ENCODE peak calls at places on chromosomes 6 and 20, in six cellular contexts. C, M, H, S, Z and F are unnamed samples.

GRCh38 chr20:44324343-44324742 is 12.5 kb upstream of the R3HDML start:
- DNase-seq in M (peak), C (no peak), Z (no peak), H (no peak), S (no peak), F (no peak)

GRCh38 chr6:15515660-15516375 is 147.0 kb downstream of the DTNBP1 start:
- DNase-seq in Z (no peak), S (no peak), H (no peak), M (no peak), C (no peak), F (no peak)

GRCh38 chr6:143902827-143903226 is 38.6 kb downstream of the ZC2HC1B start:
- DNase-seq in S (no peak), Z (no peak), M (no peak), H (no peak), C (no peak), F (no peak)

GRCh38 chr6:42428326-42429041 is 23.2 kb downstream of the TRERF1 start:
- DNase-seq in C (no peak), H (peak), M (no peak), Z (no peak), S (no peak), F (peak)

GRCh38 chr6:32081168-32081624 is 27.9 kb downstream of the TNXB start:
- DNase-seq in C (no peak), S (no peak), Z (peak), M (no peak), H (peak), F (peak)

GRCh38 chr20:18372296-18372695 is 84.0 kb downstream of the ZNF133 start:
- DNase-seq in C (no peak), H (no peak), S (no peak), Z (no peak), M (no peak), F (no peak)

GRCh38 chr6:46016063-46016608 is 476 bp upstream of the CLIC5 start:
- DNase-seq in Z (no peak), C (no peak), H (peak), S (no peak), M (no peak), F (no peak)

GRCh38 chr6:54173084-54173483 is 61.8 kb downstream of the MLIP start:
- DNase-seq in Z (no peak), M (no peak), S (no peak), H (no peak), C (no peak), F (no peak)

GRCh38 chr20:41339957-41340326 is 679 bp upstream of the LPIN3 start:
- DNase-seq in Z (peak), S (no peak), H (peak), M (peak), C (peak), F (peak)

GRCh38 chr6:150269857-150270223 is 99.0 kb upstream of the IYD start:
- DNase-seq in H (no peak), S (no peak), C (peak), M (peak), Z (peak), F (peak)

GRCh38 chr6:150266963-150267685 is 101.7 kb upstream of the IYD start:
- DNase-seq in S (no peak), H (no peak), M (no peak), C (no peak), Z (no peak), F (no peak)

GRCh38 chr6:150269130-150269856 is 99.5 kb upstream of the IYD start:
- DNase-seq in Z (no peak), H (no peak), C (no peak), S (no peak), M (no peak), F (no peak)

GRCh38 chr6:150266309-150266708 is 102.5 kb upstream of the IYD start:
- DNase-seq in Z (no peak), S (no peak), C (no peak), H (no peak), M (no peak), F (no peak)

DNA sequence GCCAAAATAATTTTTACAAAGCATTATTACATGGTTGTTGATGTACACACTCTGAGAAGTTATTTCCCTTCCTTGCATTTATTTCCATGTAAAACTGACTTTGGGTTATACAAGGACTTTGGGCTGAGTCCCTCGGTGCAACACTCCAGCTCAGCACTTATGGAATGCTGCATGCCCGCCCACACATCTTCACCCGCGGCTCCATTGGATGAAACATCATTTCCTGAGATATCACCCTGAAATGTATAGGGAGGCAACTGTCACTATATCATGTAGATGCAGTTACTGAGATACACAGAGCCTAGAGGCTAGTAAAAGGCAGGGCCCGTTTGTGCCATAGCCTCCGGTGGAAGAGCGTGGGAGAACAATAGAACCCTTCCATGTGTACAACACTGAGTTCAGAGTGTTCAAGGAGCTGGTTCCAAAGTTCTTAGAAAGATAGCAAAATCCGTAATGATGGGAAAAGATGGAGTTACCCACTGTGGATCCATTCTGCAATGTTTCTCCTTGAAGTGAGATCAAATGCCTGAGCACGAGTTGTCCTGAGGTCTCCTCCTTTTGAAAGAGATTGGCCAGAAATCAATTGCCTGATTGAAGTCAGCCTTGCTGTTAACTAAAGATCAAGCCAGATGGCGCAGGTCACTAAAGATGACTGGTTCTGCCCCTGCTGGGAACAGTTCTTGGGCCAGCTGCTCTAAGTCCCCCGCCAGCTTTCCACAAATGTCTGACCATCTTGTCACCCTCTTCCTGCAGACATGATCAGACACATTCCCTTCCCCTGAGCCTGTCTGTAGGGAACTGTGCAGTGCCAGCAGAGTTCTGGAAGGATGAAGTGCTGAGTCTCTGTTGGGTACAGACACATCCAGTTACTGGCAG is 100.9 kb upstream of the IYD start:
- DNase-seq in H (no peak), Z (peak), S (no peak), C (no peak), M (no peak), F (peak)
- TF ChIP-seq RFX5 in H (no peak), Z (no peak), S (no peak), C (no peak), M (no peak), F (peak)

DNA sequence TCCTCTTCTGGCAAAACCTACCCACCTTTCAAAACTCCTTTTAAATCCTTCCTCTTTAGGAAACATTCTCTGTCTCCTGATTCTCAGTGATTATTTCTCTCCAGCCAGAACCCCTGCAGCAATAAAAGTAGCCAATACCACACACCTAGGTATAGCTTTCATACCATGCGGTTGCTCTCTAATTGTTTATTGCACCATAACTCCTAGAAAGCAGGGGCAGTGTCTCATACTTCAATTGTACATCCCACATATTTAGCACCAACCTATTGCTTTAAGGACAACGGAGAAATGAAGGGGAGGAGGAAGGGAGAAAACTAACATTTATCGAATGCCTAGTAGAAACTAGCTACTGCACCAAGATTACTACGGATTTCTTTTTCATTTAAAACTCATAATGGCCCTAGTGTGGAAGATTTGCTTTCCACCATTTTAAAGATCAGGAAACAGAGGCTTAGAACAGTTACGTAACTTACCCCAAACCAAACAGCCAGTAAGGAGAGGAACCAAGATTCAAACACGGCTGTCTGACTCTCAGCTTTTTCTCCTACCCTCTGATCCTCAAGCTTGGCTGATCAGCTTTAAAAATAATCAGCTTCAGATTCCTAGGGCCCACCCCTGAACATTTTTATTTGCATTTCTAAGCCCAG is 43.4 kb upstream of the ATXN1 start:
- DNase-seq in H (no peak), C (no peak), S (no peak), Z (no peak), M (no peak), F (no peak)
- TF ChIP-seq RFX5 in H (no peak), C (no peak), S (no peak), Z (no peak), M (no peak), F (no peak)

GRCh38 chr20:19624221-19624620 is 133.8 kb upstream of the RIN2 start:
- DNase-seq in S (no peak), H (no peak), M (no peak), Z (no peak), C (no peak), F (no peak)
- TF ChIP-seq RFX5 in S (no peak), H (no peak), M (no peak), Z (no peak), C (no peak), F (no peak)

DNA sequence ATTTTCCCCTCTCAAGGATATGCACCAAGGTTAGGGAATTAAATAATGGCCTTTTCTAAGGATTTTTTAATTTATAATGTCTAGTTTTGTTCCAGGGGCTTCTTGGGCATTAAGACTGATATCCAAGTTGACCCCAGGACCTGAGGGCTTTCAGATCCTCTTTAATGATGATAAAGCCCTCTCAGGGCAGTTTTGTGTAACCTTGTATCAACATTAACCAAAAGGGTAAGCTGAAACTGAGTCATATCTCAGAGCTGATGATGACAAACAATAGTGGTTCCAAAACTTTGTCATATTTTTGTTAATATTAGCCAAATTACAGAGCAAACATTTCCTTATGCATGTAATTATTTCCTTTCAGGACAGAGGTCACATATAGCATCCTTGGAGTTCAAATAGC is 309.4 kb upstream of the MAN1A1 start:
- DNase-seq in C (no peak), M (no peak), H (no peak), S (no peak), Z (no peak), F (no peak)
- TF ChIP-seq RFX5 in C (no peak), M (no peak), H (no peak), S (no peak), Z (no peak), F (no peak)

GRCh38 chr20:35669681-35670080 is 5.0 kb upstream of the CPNE1 start:
- DNase-seq in H (no peak), C (no peak), Z (no peak), M (no peak), S (no peak), F (no peak)
- TF ChIP-seq RFX5 in H (no peak), C (no peak), Z (no peak), M (no peak), S (no peak), F (no peak)

GRCh38 chr6:158757753-158758090 is 61.4 kb downstream of the EZR start:
- DNase-seq in S (no peak), Z (no peak), H (no peak), M (no peak), C (no peak), F (no peak)
- TF ChIP-seq RFX5 in S (no peak), Z (no peak), H (no peak), M (no peak), C (no peak), F (no peak)

GRCh38 chr20:20003088-20003954 is 13.8 kb upstream of the NAA20 start:
- DNase-seq in C (no peak), Z (no peak), S (no peak), M (no peak), H (no peak), F (peak)
- TF ChIP-seq RFX5 in C (no peak), Z (no peak), S (no peak), M (no peak), H (no peak), F (no peak)

DNA sequence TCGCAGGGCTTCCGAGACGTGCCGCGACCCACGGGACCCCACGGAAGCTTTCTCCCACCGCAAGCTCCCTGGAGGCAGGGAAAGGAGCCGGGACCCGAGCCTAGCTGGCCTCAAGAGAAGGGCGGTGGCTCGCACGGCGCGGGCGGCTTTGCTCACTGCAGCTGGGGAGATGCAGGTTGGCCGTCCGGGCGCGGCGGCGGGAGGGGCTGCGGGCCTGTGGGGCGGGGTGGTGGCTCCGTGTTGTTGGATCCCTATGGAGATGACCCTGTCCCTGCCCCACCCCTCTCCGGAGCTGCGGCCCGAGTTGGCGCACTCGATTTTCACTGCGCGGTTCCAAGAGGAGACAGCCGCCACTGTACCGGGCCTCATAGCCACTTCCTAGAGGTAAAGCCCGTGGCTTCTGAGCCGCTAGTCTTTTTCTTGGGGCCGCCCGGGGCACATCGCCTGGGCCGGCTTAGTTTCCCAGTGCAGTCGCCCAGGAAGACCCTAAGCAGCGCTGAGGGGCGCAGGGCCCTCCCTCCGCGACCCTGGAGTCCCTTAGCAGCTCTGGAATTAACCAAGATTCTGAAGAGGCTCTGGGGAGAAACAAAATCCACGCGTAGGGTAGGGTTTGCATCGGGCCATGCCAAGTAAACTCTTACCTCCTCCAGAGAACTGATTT is at the start of gene ECT2L:
- DNase-seq in C (no peak), S (no peak), M (no peak), H (peak), Z (no peak), F (no peak)
- TF ChIP-seq RFX5 in C (no peak), S (no peak), M (no peak), H (no peak), Z (no peak), F (no peak)